ENCODE peak calls at places on chromosomes 5 and 9, in seven cellular contexts. O is GOT3; D is RKO; Y is amniotic stem cell; L is prostate gland; V is AG09309; G is activated effector memory CD4-positive, alpha-beta T cell treated with Interleukin-2 at 50 U/mL for 16 hours. P is an unnamed sample.

GRCh38 chr5:167030500-167031120 is 1260.8 kb upstream of the WWC1 start:
- DNase-seq in O (no peak), D (no peak), Y (no peak), L (no peak), V (no peak), G (no peak), P (no peak)

GRCh38 chr9:127568971-127569818 is 42.9 kb upstream of the STXBP1 start:
- DNase-seq in O (no peak), D (peak), Y (peak), L (peak), V (no peak), G (peak), P (no peak)

GRCh38 chr9:88387733-88388202 is 476 bp upstream of the SPIN1 start:
- DNase-seq in O (no peak), D (peak), Y (no peak), L (peak), V (no peak), G (peak), P (peak)

GRCh38 chr5:1545126-1545797 is 21.5 kb upstream of the LPCAT1 start:
- DNase-seq in O (no peak), D (no peak), Y (no peak), L (no peak), V (no peak), G (no peak), P (no peak)

GRCh38 chr5:150065346-150065745 is 21.0 kb downstream of the CSF1R start:
- DNase-seq in O (no peak), D (no peak), Y (no peak), L (no peak), V (no peak), G (no peak), P (no peak)

GRCh38 chr5:115480900-115481299 is 63.7 kb downstream of the FEM1C start:
- DNase-seq in O (no peak), D (no peak), Y (no peak), L (no peak), V (no peak), G (no peak), P (no peak)

GRCh38 chr5:139878093-139878492 is 82.5 kb downstream of the PSD2 start:
- DNase-seq in O (no peak), D (no peak), Y (no peak), L (no peak), V (no peak), G (no peak), P (no peak)

GRCh38 chr9:71980266-71981018 is 69.0 kb downstream of the C9orf85 start:
- DNase-seq in O (no peak), D (no peak), Y (no peak), L (no peak), V (no peak), G (no peak), P (no peak)

GRCh38 chr9:893843-894420 is 52.4 kb downstream of the DMRT1 start:
- DNase-seq in O (no peak), D (peak), Y (peak), L (peak), V (peak), G (peak), P (peak)

GRCh38 chr5:180343846-180344327 is 9.2 kb downstream of the GFPT2 start:
- DNase-seq in O (no peak), D (no peak), Y (no peak), L (no peak), V (no peak), G (no peak), P (no peak)

GRCh38 chr5:37721447-37721871 is 118.4 kb downstream of the GDNF start:
- DNase-seq in O (no peak), D (no peak), Y (no peak), L (no peak), V (no peak), G (no peak), P (no peak)

GRCh38 chr5:329106-329757 is 7.7 kb downstream of the AHRR start:
- DNase-seq in O (no peak), D (no peak), Y (peak), L (no peak), V (no peak), G (no peak), P (no peak)

GRCh38 chr5:119417891-119418781 is 34.2 kb upstream of the HSD17B4 start:
- DNase-seq in O (no peak), D (no peak), Y (peak), L (no peak), V (peak), G (no peak), P (peak)

GRCh38 chr9:89917861-89918260 is 313.0 kb downstream of the GADD45G start:
- DNase-seq in O (no peak), D (no peak), Y (no peak), L (no peak), V (no peak), G (no peak), P (no peak)

GRCh38 chr5:75601996-75602395 is 9.3 kb upstream of the ANKDD1B start:
- DNase-seq in O (no peak), D (peak), Y (no peak), L (no peak), V (no peak), G (no peak), P (no peak)

GRCh38 chr5:165196961-165197360 is 1691.5 kb downstream of the MAT2B start:
- DNase-seq in O (no peak), D (no peak), Y (no peak), L (no peak), V (no peak), G (no peak), P (no peak)

GRCh38 chr9:70011366-70011765 is 32.3 kb upstream of the MAMDC2 start:
- DNase-seq in O (no peak), D (peak), Y (no peak), L (no peak), V (no peak), G (no peak), P (no peak)

GRCh38 chr9:120043448-120043847 is 536.5 kb downstream of the CDK5RAP2 start:
- DNase-seq in O (no peak), D (peak), Y (no peak), L (peak), V (no peak), G (no peak), P (no peak)

GRCh38 chr5:177362102-177362868 is 4.6 kb downstream of the RGS14 start:
- DNase-seq in O (no peak), D (no peak), Y (no peak), L (no peak), V (no peak), G (peak), P (no peak)

GRCh38 chr5:93715776-93716175 is 25.6 kb downstream of the POU5F2 start:
- DNase-seq in O (no peak), D (no peak), Y (no peak), L (no peak), V (no peak), G (no peak), P (no peak)

GRCh38 chr5:142215915-142216681 is 107.5 kb downstream of the NDFIP1 start:
- DNase-seq in O (peak), D (peak), Y (peak), L (peak), V (peak), G (no peak), P (peak)

GRCh38 chr5:111366388-111366787 is 142.2 kb downstream of the CAMK4 start:
- DNase-seq in O (no peak), D (no peak), Y (no peak), L (no peak), V (no peak), G (no peak), P (no peak)

GRCh38 chr5:109105631-109106267 is 304.0 kb downstream of the PJA2 start:
- DNase-seq in O (no peak), D (peak), Y (peak), L (no peak), V (peak), G (no peak), P (peak)

GRCh38 chr5:109947667-109948066 is 257.9 kb downstream of the MAN2A1 start:
- DNase-seq in O (no peak), D (no peak), Y (no peak), L (no peak), V (no peak), G (no peak), P (no peak)

GRCh38 chr5:80408976-80409926 is 1.4 kb downstream of the ZFYVE16 start:
- DNase-seq in O (no peak), D (peak), Y (no peak), L (no peak), V (no peak), G (no peak), P (no peak)

GRCh38 chr5:169628891-169629290 is 8.2 kb upstream of the DOCK2 start:
- DNase-seq in O (no peak), D (no peak), Y (no peak), L (no peak), V (peak), G (no peak), P (no peak)

GRCh38 chr9:125272697-125273096 is 11.1 kb downstream of the GAPVD1 start:
- DNase-seq in O (no peak), D (no peak), Y (no peak), L (peak), V (no peak), G (no peak), P (no peak)

P was measured in HFF-Myc.